ENCODE peak calls at places on chromosomes 6 and 20, in ten cellular contexts. C is HCT116, Y is prostate gland, W is sigmoid colon, G is breast epithelium, R is spleen, Z is stomach, T is HepG2, K is SK-N-SH, S is GM12878. Q is an unnamed sample.

GRCh38 chr6:45032426-45032825 is 295.7 kb upstream of the RUNX2 start:
- DNase-seq in C (no peak), T (no peak), R (no peak), S (no peak), K (no peak), W (no peak), Y (no peak), G (no peak), Z (no peak), Q (no peak)

GRCh38 chr6:28960846-28961500 is 37.2 kb upstream of the TRIM27 start:
- DNase-seq in S (no peak), Y (no peak), T (no peak), W (no peak), G (no peak), K (no peak), R (no peak), C (no peak), Z (no peak), Q (no peak)

GRCh38 chr20:5061209-5061608 is 58.5 kb downstream of the PCNA start:
- DNase-seq in G (no peak), C (peak), W (no peak), K (no peak), S (no peak), T (peak), Z (no peak), R (no peak), Y (no peak), Q (no peak)

GRCh38 chr6:33954453-33954852 is 150.7 kb upstream of the MLN start:
- DNase-seq in T (no peak), R (peak), S (no peak), C (no peak), Z (no peak), G (no peak), K (no peak), Y (no peak), W (peak), Q (no peak)

GRCh38 chr6:10759884-10760329 is 12.3 kb downstream of the TMEM14B start:
- DNase-seq in C (peak), G (no peak), K (no peak), Z (no peak), T (no peak), Y (no peak), R (no peak), W (peak), S (no peak), Q (no peak)

GRCh38 chr6:89007209-89008001 is 44.0 kb upstream of the RNGTT start:
- DNase-seq in G (no peak), T (no peak), Y (no peak), W (no peak), C (no peak), S (no peak), Z (no peak), K (no peak), R (no peak), Q (no peak)

GRCh38 chr20:23270427-23270911 is 80.1 kb upstream of the NXT1 start:
- DNase-seq in C (no peak), R (peak), Z (no peak), Y (no peak), S (no peak), W (no peak), G (no peak), T (peak), K (no peak), Q (peak)

GRCh38 chr6:88266126-88266525 is 100.0 kb upstream of the CNR1 start:
- DNase-seq in W (no peak), R (no peak), Z (no peak), T (no peak), Y (no peak), C (no peak), K (no peak), S (no peak), G (no peak), Q (no peak)

GRCh38 chr20:12528591-12529041 is 480.2 kb upstream of the SPTLC3 start:
- DNase-seq in Y (no peak), W (no peak), T (no peak), S (no peak), Z (no peak), R (no peak), K (no peak), C (no peak), G (no peak), Q (no peak)

GRCh38 chr20:59808729-59809381 is 124.6 kb downstream of the SYCP2 start:
- DNase-seq in G (peak), Y (no peak), K (peak), T (no peak), R (peak), S (no peak), Z (peak), W (peak), C (no peak), Q (peak)

GRCh38 chr20:23419995-23420901 is 1.0 kb downstream of the NAPB start:
- DNase-seq in S (no peak), G (no peak), T (peak), R (peak), C (no peak), Y (peak), K (peak), Z (peak), W (peak), Q (peak)

GRCh38 chr20:8435251-8436035 is 303.4 kb downstream of the PLCB1 start:
- DNase-seq in C (no peak), T (no peak), R (no peak), S (no peak), G (no peak), K (no peak), Z (no peak), W (no peak), Y (no peak), Q (no peak)

GRCh38 chr20:32012159-32012682 is 2.0 kb downstream of the CCM2L start:
- DNase-seq in T (no peak), K (no peak), S (no peak), C (no peak), G (no peak), W (no peak), Z (no peak), R (peak), Y (no peak), Q (no peak)

GRCh38 chr20:59820204-59821041 is 113.0 kb downstream of the SYCP2 start:
- DNase-seq in W (no peak), K (peak), S (no peak), G (peak), R (peak), Y (no peak), C (no peak), Z (no peak), T (no peak), Q (no peak)

GRCh38 chr20:62962221-62962879 is 9.8 kb downstream of the SLC17A9 start:
- DNase-seq in K (no peak), T (no peak), W (no peak), C (no peak), Y (no peak), Z (no peak), G (no peak), R (peak), S (no peak), Q (no peak)

GRCh38 chr6:501891-502601 is 110.5 kb downstream of the IRF4 start:
- DNase-seq in Z (no peak), K (no peak), R (peak), G (no peak), Y (no peak), S (no peak), W (no peak), T (no peak), C (no peak), Q (no peak)

GRCh38 chr6:24927985-24928735 is 7.6 kb downstream of the RIPOR2 start:
- DNase-seq in G (no peak), T (no peak), S (no peak), Z (no peak), C (no peak), Y (no peak), K (no peak), R (no peak), W (no peak), Q (no peak)

GRCh38 chr6:1942834-1943233 is 302.6 kb downstream of the GMDS start:
- DNase-seq in G (no peak), T (no peak), Y (no peak), R (no peak), S (no peak), Z (no peak), K (no peak), W (no peak), C (no peak), Q (no peak)

GRCh38 chr6:134520181-134521115 is 202.5 kb upstream of the SGK1 start:
- DNase-seq in G (no peak), Z (no peak), S (no peak), C (no peak), R (no peak), W (no peak), T (no peak), K (no peak), Y (no peak), Q (no peak)

GRCh38 chr6:109332748-109333147 is 49.5 kb downstream of the CD164 start:
- DNase-seq in G (no peak), Z (peak), S (no peak), C (no peak), Y (no peak), T (peak), K (no peak), R (no peak), W (no peak), Q (no peak)

GRCh38 chr6:20875369-20875963 is 341.2 kb downstream of the CDKAL1 start:
- DNase-seq in W (no peak), G (no peak), Y (peak), T (peak), Z (no peak), S (no peak), K (peak), C (no peak), R (no peak), Q (no peak)

GRCh38 chr6:13715444-13715883 is 3.8 kb upstream of the RANBP9 start:
- DNase-seq in S (peak), C (no peak), R (no peak), Y (no peak), K (no peak), Z (no peak), W (no peak), G (no peak), T (peak), Q (no peak)

GRCh38 chr6:110949679-110950285 is 8.7 kb upstream of the GTF3C6 start:
- DNase-seq in K (peak), C (peak), R (no peak), T (no peak), Z (no peak), S (no peak), W (no peak), G (no peak), Y (no peak), Q (no peak)

GRCh38 chr6:127484207-127484858 is 25.1 kb upstream of the KIAA0408 start:
- DNase-seq in G (no peak), T (peak), K (no peak), W (no peak), R (no peak), Z (no peak), C (no peak), S (peak), Y (no peak), Q (no peak)

GRCh38 chr6:20699402-20699801 is 165.1 kb downstream of the CDKAL1 start:
- DNase-seq in R (no peak), T (no peak), S (no peak), W (no peak), G (no peak), C (no peak), Y (no peak), Z (no peak), K (no peak), Q (no peak)

GRCh38 chr6:147126618-147127022 is 77.6 kb upstream of the STXBP5 start:
- DNase-seq in T (no peak), C (no peak), Z (no peak), W (no peak), K (no peak), R (no peak), S (no peak), Y (no peak), G (no peak), Q (no peak)

GRCh38 chr6:13924949-13925881 is at the start of gene RNF182:
- DNase-seq in W (no peak), S (no peak), C (no peak), G (no peak), K (peak), T (no peak), Z (no peak), Y (no peak), R (peak), Q (no peak)

GRCh38 chr20:54668271-54669053 is 193.1 kb downstream of the DOK5 start:
- DNase-seq in W (no peak), T (peak), G (no peak), C (no peak), Y (no peak), Z (no peak), S (no peak), R (no peak), K (peak), Q (no peak)

GRCh38 chr6:28542440-28543293 is 17.0 kb downstream of the GPX5 start:
- DNase-seq in C (peak), S (peak), T (peak), Z (no peak), Y (peak), K (peak), R (no peak), G (no peak), W (no peak), Q (no peak)

GRCh38 chr6:128803911-128804310 is 79.0 kb upstream of the LAMA2 start:
- DNase-seq in Z (no peak), K (no peak), R (no peak), S (no peak), T (no peak), W (no peak), G (no peak), Y (no peak), C (no peak), Q (no peak)
- TF ChIP-seq POLR2AphosphoS5 in Z (no peak), K (no peak), R (no peak), S (no peak), T (no peak), W (no peak), G (no peak), Y (no peak), C (no peak), Q (no peak)

GRCh38 chr6:26200918-26201721 is 113.9 kb downstream of the HFE start:
- DNase-seq in G (no peak), W (no peak), C (no peak), K (no peak), T (no peak), Y (no peak), R (no peak), S (no peak), Z (no peak), Q (no peak)

GRCh38 chr6:26198626-26199056 is 111.4 kb downstream of the HFE start:
- DNase-seq in G (no peak), Y (no peak), T (no peak), Z (no peak), S (no peak), C (peak), R (no peak), W (no peak), K (no peak), Q (no peak)

GRCh38 chr6:26197736-26198625 is 110.8 kb downstream of the HFE start:
- DNase-seq in R (peak), K (no peak), T (peak), W (peak), Z (no peak), Y (peak), C (peak), G (no peak), S (no peak), Q (peak)

GRCh38 chr6:26199057-26199772 is 112.0 kb downstream of the HFE start:
- DNase-seq in S (peak), Y (peak), R (peak), K (peak), G (no peak), T (peak), C (peak), Z (peak), W (peak), Q (no peak)

DNA sequence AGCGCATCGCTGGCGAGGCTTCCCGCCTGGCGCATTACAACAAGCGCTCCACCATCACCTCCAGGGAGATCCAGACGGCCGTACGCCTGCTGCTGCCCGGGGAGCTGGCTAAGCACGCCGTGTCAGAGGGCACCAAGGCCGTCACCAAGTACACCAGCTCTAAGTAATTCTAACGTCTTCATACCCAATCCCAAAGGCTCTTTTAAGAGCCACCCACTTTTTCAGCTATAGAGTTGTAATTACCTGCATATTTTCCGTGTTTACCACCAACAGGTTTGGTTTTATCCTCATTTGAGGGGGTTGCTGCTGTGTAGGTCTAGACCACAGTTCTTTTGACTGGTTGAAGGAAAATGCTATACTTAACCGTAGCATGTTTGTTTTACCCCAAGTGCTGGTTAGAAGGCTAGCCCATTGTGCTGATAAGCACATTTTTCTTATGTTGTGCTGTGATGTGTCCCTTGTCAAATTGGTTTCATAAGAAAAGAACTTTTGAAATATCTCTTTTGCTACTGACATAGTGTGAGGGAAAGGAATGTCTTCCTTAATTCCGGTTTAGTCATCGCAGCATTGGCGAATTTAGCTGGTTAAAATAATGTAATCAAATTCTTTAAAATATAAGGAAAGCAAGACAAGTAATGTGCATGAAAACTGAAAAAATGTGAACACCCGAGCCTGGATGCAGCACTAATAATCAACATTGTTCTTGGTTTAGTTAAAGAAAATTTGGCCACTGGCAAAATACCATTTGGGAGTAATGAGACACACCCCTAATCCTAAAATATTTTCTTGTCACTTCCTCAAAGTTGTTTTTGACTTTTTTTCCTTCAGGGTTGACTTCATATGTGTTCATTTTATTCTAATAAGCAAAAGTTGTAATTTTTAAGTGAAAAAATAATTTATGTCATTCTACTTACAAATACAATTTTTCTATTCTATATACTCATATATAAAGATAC is 112.8 kb downstream of the HFE start:
- DNase-seq in W (peak), R (no peak), C (peak), S (no peak), K (no peak), T (no peak), G (no peak), Z (no peak), Y (no peak), Q (no peak)
- TF ChIP-seq POLR2AphosphoS5 in W (no peak), R (peak), C (no peak), S (peak), K (peak), T (peak), G (no peak), Z (no peak), Y (no peak), Q (no peak)

DNA sequence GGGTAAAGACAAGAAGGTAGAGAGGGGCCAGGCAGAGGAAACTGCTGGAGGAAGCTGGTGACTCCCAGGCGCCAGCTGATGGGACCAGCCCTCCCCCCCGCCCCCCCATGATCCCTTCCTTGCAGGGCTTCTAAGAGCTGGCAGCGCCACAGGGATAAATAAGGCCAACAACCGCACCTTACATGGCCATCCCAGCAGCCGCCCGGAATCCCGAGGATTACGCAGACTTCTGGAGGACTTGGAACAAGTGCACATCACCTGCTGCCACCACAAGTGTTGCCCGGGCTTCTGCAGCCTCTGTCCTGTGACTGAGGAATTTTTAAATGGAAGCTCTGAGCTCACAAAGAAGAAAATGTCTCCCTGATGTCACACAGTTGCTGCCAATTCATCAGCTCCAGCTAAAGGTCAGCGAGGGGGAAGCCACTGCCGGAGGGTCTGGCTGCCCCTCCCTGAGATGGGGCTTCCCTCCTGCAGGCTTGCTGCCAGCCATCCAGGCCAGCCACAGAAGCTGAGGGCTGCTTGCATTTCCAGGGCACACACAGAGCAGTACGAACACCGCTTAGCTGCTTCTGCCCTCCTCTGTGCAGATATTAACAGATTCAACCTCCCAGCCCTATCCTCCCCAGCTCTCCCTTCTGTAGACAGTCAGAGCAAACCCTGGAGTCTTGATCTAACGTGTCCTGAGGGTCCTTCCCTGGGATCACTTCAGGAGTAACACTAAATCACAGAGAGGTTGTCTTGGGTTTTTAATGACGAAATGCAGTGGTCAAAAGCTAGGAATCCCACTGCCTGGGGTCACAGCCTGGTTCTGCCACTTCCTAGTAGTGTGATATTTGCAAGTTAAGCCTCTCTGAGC is 38.6 kb upstream of the PIM1 start:
- DNase-seq in C (no peak), Z (peak), Y (peak), R (no peak), G (no peak), T (peak), K (peak), W (peak), S (no peak), Q (no peak)
- TF ChIP-seq POLR2AphosphoS5 in C (no peak), Z (peak), Y (peak), R (no peak), G (no peak), T (no peak), K (no peak), W (peak), S (no peak), Q (no peak)

GRCh38 chr6:15453186-15453585 is 207.3 kb downstream of the JARID2 start:
- DNase-seq in C (no peak), S (no peak), W (no peak), K (no peak), Y (no peak), R (no peak), T (no peak), G (no peak), Z (no peak), Q (no peak)
- TF ChIP-seq POLR2AphosphoS5 in C (no peak), S (no peak), W (no peak), K (no peak), Y (no peak), R (no peak), T (no peak), G (peak), Z (no peak), Q (no peak)

GRCh38 chr20:50728486-50728980 is 2.8 kb upstream of the PARD6B start:
- DNase-seq in S (no peak), Y (no peak), R (no peak), C (no peak), K (no peak), Z (no peak), W (no peak), G (no peak), T (peak), Q (no peak)

GRCh38 chr20:50729925-50730764 is 1.2 kb upstream of the PARD6B start:
- DNase-seq in Z (no peak), C (no peak), Y (no peak), W (no peak), R (peak), S (no peak), T (peak), G (no peak), K (peak), Q (no peak)

GRCh38 chr20:50726955-50727791 is 4.2 kb upstream of the PARD6B start:
- DNase-seq in W (no peak), Z (no peak), K (no peak), G (no peak), T (no peak), C (no peak), R (no peak), S (no peak), Y (no peak), Q (no peak)

GRCh38 chr20:50728981-50729874 is 2.2 kb upstream of the PARD6B start:
- DNase-seq in S (no peak), Y (peak), W (no peak), T (peak), G (no peak), K (no peak), C (peak), Z (peak), R (no peak), Q (no peak)

GRCh38 chr20:50727792-50728485 is 3.4 kb upstream of the PARD6B start:
- DNase-seq in Y (no peak), G (no peak), S (no peak), R (no peak), Z (no peak), C (no peak), K (no peak), W (no peak), T (peak), Q (no peak)
- TF ChIP-seq POLR2AphosphoS5 in Y (no peak), G (no peak), S (no peak), R (no peak), Z (no peak), C (no peak), K (no peak), W (no peak), T (no peak), Q (no peak)

GRCh38 chr6:157537518-157537917 is 156.5 kb downstream of the ZDHHC14 start:
- DNase-seq in C (no peak), Z (no peak), G (no peak), W (no peak), T (no peak), Y (no peak), R (no peak), S (no peak), K (no peak), Q (no peak)
- TF ChIP-seq POLR2AphosphoS5 in C (no peak), Z (no peak), G (no peak), W (no peak), T (no peak), Y (no peak), R (no peak), S (no peak), K (no peak), Q (no peak)

GRCh38 chr20:13736792-13737191 is 47.9 kb downstream of the ESF1 start:
- DNase-seq in C (no peak), T (no peak), Z (no peak), G (no peak), W (no peak), R (no peak), K (no peak), S (no peak), Y (no peak), Q (no peak)
- TF ChIP-seq POLR2AphosphoS5 in C (no peak), T (no peak), Z (peak), G (peak), W (peak), R (no peak), K (no peak), S (no peak), Y (no peak), Q (peak)

GRCh38 chr6:15363523-15364400 is 117.9 kb downstream of the JARID2 start:
- DNase-seq in C (no peak), G (no peak), T (no peak), W (no peak), S (peak), Z (no peak), K (peak), Y (no peak), R (no peak), Q (no peak)
- TF ChIP-seq POLR2AphosphoS5 in C (no peak), G (no peak), T (no peak), W (no peak), S (peak), Z (no peak), K (no peak), Y (no peak), R (no peak), Q (no peak)